ENCODE peak calls at places on chromosomes 1 and 21, in six cellular contexts. Q is effector memory CD8-positive, alpha-beta T cell; C is body of pancreas; H is effector CD4-positive, alpha-beta T cell; R is endodermal cell; F is Ammon's horn. L is an unnamed sample.
A peak's percentile ranks its signal among the peaks of the same experiment; 100 is the strongest.

GRCh38 chr1:58927026-58927721 is 143.3 kb upstream of the JUN start:
- DNase-seq in F (no peak), H (no peak), Q (no peak), C (no peak), R (peak; percentile 20), L (no peak)

GRCh38 chr21:38250991-38251418 is 5.8 kb upstream of the KCNJ15 start:
- DNase-seq in Q (no peak), H (no peak), C (no peak), R (no peak), F (no peak), L (no peak)

GRCh38 chr1:46523556-46524443 is 27.6 kb downstream of the KNCN start:
- DNase-seq in Q (no peak), R (peak; percentile 49), H (no peak), F (no peak), C (no peak), L (no peak)

GRCh38 chr1:211642870-211643269 is 32.6 kb downstream of the NEK2 start:
- DNase-seq in H (no peak), R (no peak), F (no peak), C (no peak), Q (no peak), L (no peak)

GRCh38 chr21:45613396-45613795 is 30.1 kb upstream of the PCBP3 start:
- DNase-seq in Q (no peak), F (no peak), R (peak; percentile 31), H (no peak), C (no peak), L (no peak)

GRCh38 chr1:218312509-218312908 is 27.4 kb downstream of the RRP15 start:
- DNase-seq in F (no peak), R (no peak), H (no peak), C (no peak), Q (no peak), L (no peak)

GRCh38 chr1:230068952-230069684 is 2.1 kb downstream of the GALNT2 start:
- DNase-seq in H (no peak), F (no peak), R (peak; percentile 61), Q (no peak), C (peak; percentile 37), L (peak; percentile 30)

GRCh38 chr1:231374394-231374793 is 36.3 kb downstream of the SPRTN start:
- DNase-seq in F (no peak), H (no peak), C (no peak), R (no peak), Q (no peak), L (no peak)

GRCh38 chr1:93749894-93750301 is 68.3 kb upstream of the BCAR3 start:
- DNase-seq in Q (no peak), C (no peak), F (no peak), R (peak; percentile 78), H (no peak), L (peak; percentile 61)

GRCh38 chr1:11062965-11063401 is 3.2 kb upstream of the SRM start:
- DNase-seq in R (no peak), Q (peak; percentile 29), C (no peak), H (no peak), F (no peak), L (no peak)

GRCh38 chr1:153699116-153699515 is 20.6 kb downstream of the NPR1 start:
- DNase-seq in Q (no peak), C (no peak), F (no peak), R (no peak), H (no peak), L (no peak)

GRCh38 chr1:172815740-172816139 is 156.8 kb downstream of the FASLG start:
- DNase-seq in R (no peak), F (no peak), H (no peak), Q (no peak), C (no peak), L (no peak)

GRCh38 chr1:24297187-24297851 is 21.8 kb upstream of the GRHL3 start:
- DNase-seq in R (no peak), F (no peak), H (no peak), C (no peak), Q (no peak), L (no peak)

GRCh38 chr1:49051647-49052046 is 275.0 kb upstream of the BEND5 start:
- DNase-seq in Q (no peak), H (no peak), C (no peak), F (peak; percentile 46), R (no peak), L (no peak)

GRCh38 chr21:25179116-25179515 is 428.2 kb downstream of the MRPL39 start:
- DNase-seq in C (no peak), F (no peak), R (no peak), H (no peak), Q (no peak), L (no peak)

GRCh38 chr1:109556563-109556962 is 8.1 kb downstream of the GNAI3 start:
- DNase-seq in F (no peak), Q (no peak), R (no peak), C (no peak), H (no peak), L (no peak)

GRCh38 chr1:31931241-31932225 is 6.6 kb downstream of the PTP4A2 start:
- DNase-seq in F (peak; percentile 49), H (no peak), C (no peak), Q (no peak), R (no peak), L (no peak)

GRCh38 chr1:40703316-40703715 is 11.8 kb downstream of the NFYC start:
- DNase-seq in F (no peak), H (no peak), R (no peak), C (no peak), Q (no peak), L (no peak)